ENCODE peak calls at places on chromosomes 12 and 14, in five cellular contexts. R is HS-5, Q is tibial artery, G is GF-D8, W is gastrocnemius medialis. X is an unnamed sample.
A peak's percentile ranks its signal among the peaks of the same experiment; 100 is the strongest.

GRCh38 chr14:69671365-69672050 is 60.1 kb downstream of the SUSD6 start:
- DNase-seq in Q (no peak), W (no peak), R (no peak), G (no peak), X (no peak)

GRCh38 chr12:115023279-115023678 is 339.3 kb upstream of the TBX3 start:
- DNase-seq in Q (no peak), G (no peak), W (no peak), R (no peak), X (no peak)

GRCh38 chr14:77219591-77219990 is 38.0 kb downstream of the TMEM63C start:
- DNase-seq in W (no peak), Q (no peak), G (no peak), R (no peak), X (no peak)

GRCh38 chr12:68960162-68960501 is 27.2 kb upstream of the CPM start:
- DNase-seq in G (no peak), R (no peak), W (no peak), Q (no peak), X (no peak)

GRCh38 chr14:65230287-65230728 is 128.0 kb upstream of the MAX start:
- DNase-seq in W (no peak), Q (peak; percentile 62), R (no peak), G (no peak), X (peak; percentile 96)

GRCh38 chr12:90065301-90065801 is 356.7 kb upstream of the ATP2B1 start:
- DNase-seq in R (no peak), G (no peak), Q (no peak), W (no peak), X (no peak)

GRCh38 chr12:124480469-124481256 is 86.7 kb downstream of the NCOR2 start:
- DNase-seq in G (no peak), Q (no peak), R (no peak), W (no peak), X (peak; percentile 71)

GRCh38 chr12:70609739-70610491 is 27.3 kb downstream of the PTPRB start:
- DNase-seq in G (no peak), W (no peak), Q (peak; percentile 69), R (no peak), X (no peak)